ENCODE peak calls at places on chromosomes 11 and 22, in nine cellular contexts. L is HFF-Myc; S is psoas muscle; G is stimulated activated CD4-positive, alpha-beta T cell treated with anti-CD3 and anti-CD28 coated beads, Interleukin-12 subunit alpha, Interleukin-12 subunit beta, amount 100 ng/mL, for 4 hours; T is progenitor cell of endocrine pancreas; P is sciatic nerve; F is activated naive CD4-positive, alpha-beta T cell; O is NCI-H1092 treated with DMSO at 0.1 percent for 48 hours; B is A549. C is an unnamed sample.

GRCh38 chr11:6201486-6201885 is 2.5 kb downstream of the OR52W1 start:
- DNase-seq in L (no peak), S (no peak), G (no peak), T (no peak), P (no peak), F (no peak), O (no peak), B (no peak), C (no peak)

GRCh38 chr11:100188137-100188783 is 498.8 kb upstream of the ARHGAP42 start:
- DNase-seq in L (no peak), S (no peak), G (no peak), T (no peak), P (no peak), F (no peak), O (no peak), B (no peak), C (no peak)

GRCh38 chr22:38347944-38348750 is 30.9 kb upstream of the CSNK1E start:
- DNase-seq in L (no peak), S (no peak), G (no peak), T (no peak), P (peak), F (no peak), O (no peak), B (no peak), C (no peak)

GRCh38 chr11:2304156-2305139 is 2.6 kb downstream of the TSPAN32 start:
- DNase-seq in L (no peak), S (peak), G (no peak), T (no peak), P (peak), F (no peak), O (no peak), B (no peak), C (no peak)

GRCh38 chr22:44037519-44038370 is 13.6 kb downstream of the PARVB start:
- DNase-seq in L (peak), S (peak), G (no peak), T (no peak), P (no peak), F (no peak), O (no peak), B (peak), C (no peak)

GRCh38 chr11:57279131-57279530 is 42.1 kb upstream of the APLNR start:
- DNase-seq in L (no peak), S (no peak), G (no peak), T (no peak), P (no peak), F (no peak), O (no peak), B (no peak), C (no peak)

GRCh38 chr11:65014146-65014960 is at the start of gene ARL2:
- DNase-seq in L (no peak), S (no peak), G (no peak), T (peak), P (no peak), F (peak), O (no peak), B (no peak), C (no peak)

GRCh38 chr22:23075525-23076216 is 5.4 kb downstream of the GNAZ start:
- DNase-seq in L (no peak), S (peak), G (no peak), T (no peak), P (no peak), F (no peak), O (no peak), B (no peak), C (no peak)

GRCh38 chr11:45405916-45406670 is 120.0 kb upstream of the SYT13 start:
- DNase-seq in L (no peak), S (no peak), G (no peak), T (no peak), P (no peak), F (no peak), O (peak), B (peak), C (no peak)

GRCh38 chr11:123429851-123430735 is at the start of gene GRAMD1B:
- DNase-seq in L (no peak), S (peak), G (peak), T (peak), P (peak), F (peak), O (peak), B (peak), C (no peak)

GRCh38 chr11:12088531-12088930 is 21.9 kb upstream of the MICAL2 start:
- DNase-seq in L (no peak), S (no peak), G (no peak), T (no peak), P (no peak), F (no peak), O (no peak), B (no peak), C (no peak)

GRCh38 chr11:9802291-9802861 is 138.5 kb downstream of the SWAP70 start:
- DNase-seq in L (peak), S (no peak), G (no peak), T (no peak), P (no peak), F (no peak), O (no peak), B (no peak), C (no peak)

GRCh38 chr22:26367402-26368245 is 61.4 kb upstream of the ASPHD2 start:
- DNase-seq in L (no peak), S (no peak), G (peak), T (peak), P (no peak), F (peak), O (peak), B (peak), C (no peak)

GRCh38 chr11:47714554-47715081 is 551 bp downstream of the AGBL2 start:
- DNase-seq in L (no peak), S (no peak), G (no peak), T (no peak), P (no peak), F (no peak), O (peak), B (peak), C (no peak)

GRCh38 chr11:65375012-65375411 is 7.4 kb downstream of the SLC25A45 start:
- DNase-seq in L (no peak), S (peak), G (no peak), T (no peak), P (no peak), F (no peak), O (no peak), B (no peak), C (no peak)

GRCh38 chr11:76680517-76681425 is 10.2 kb upstream of the LRRC32 start:
- DNase-seq in L (no peak), S (peak), G (peak), T (peak), P (peak), F (peak), O (peak), B (peak), C (peak)

GRCh38 chr22:24200616-24201212 is 19.4 kb downstream of the SUSD2 start:
- DNase-seq in L (no peak), S (no peak), G (no peak), T (no peak), P (no peak), F (no peak), O (no peak), B (peak), C (no peak)

GRCh38 chr11:26858098-26858497 is 135.8 kb upstream of the FIBIN start:
- DNase-seq in L (no peak), S (no peak), G (no peak), T (no peak), P (no peak), F (no peak), O (no peak), B (no peak), C (no peak)

C was measured in occipital lobe.